ENCODE peak calls at places on chromosomes 2 and 18, in seven cellular contexts. G, D, Z, J, W, S and C are unnamed samples.

GRCh38 chr18:24538421-24539264 is 78.2 kb downstream of the HRH4 start:
- DNase-seq in G (no peak), D (no peak), W (no peak), J (no peak), Z (no peak), S (no peak), C (no peak)

GRCh38 chr18:70363861-70364260 is 75.0 kb downstream of the SOCS6 start:
- DNase-seq in J (no peak), S (no peak), W (no peak), D (no peak), Z (no peak), G (no peak), C (no peak)

GRCh38 chr2:44942304-44943030 is 965 bp downstream of the SIX3 start:
- DNase-seq in D (no peak), W (no peak), J (no peak), S (no peak), G (no peak), Z (no peak), C (no peak)

GRCh38 chr2:124088621-124089020 is 63.5 kb downstream of the CNTNAP5 start:
- DNase-seq in J (no peak), S (no peak), G (no peak), W (no peak), D (no peak), Z (no peak), C (no peak)

GRCh38 chr18:42954887-42955286 is 160.6 kb downstream of the RIT2 start:
- DNase-seq in S (no peak), Z (no peak), D (no peak), G (no peak), W (no peak), J (no peak), C (no peak)

GRCh38 chr2:24402242-24403092 is 42.1 kb upstream of the ITSN2 start:
- DNase-seq in Z (no peak), G (no peak), W (no peak), J (no peak), S (no peak), D (no peak), C (no peak)

GRCh38 chr18:22796069-22796468 is 137.1 kb upstream of the RBBP8 start:
- DNase-seq in J (no peak), W (no peak), G (no peak), D (no peak), S (no peak), Z (no peak), C (no peak)

GRCh38 chr2:27407798-27408491 is 1.4 kb downstream of the PPM1G start:
- DNase-seq in W (peak; percentile 46), G (peak; percentile 46), S (no peak), J (peak; percentile 66), Z (peak; percentile 73), D (no peak), C (no peak)

GRCh38 chr2:112691761-112692370 is 29.0 kb upstream of the NT5DC4 start:
- DNase-seq in Z (no peak), S (no peak), W (no peak), G (no peak), J (no peak), D (no peak), C (no peak)

GRCh38 chr2:85756822-85757435 is 3.1 kb downstream of the ATOH8 start:
- DNase-seq in S (no peak), Z (no peak), G (no peak), D (peak; percentile 75), W (no peak), J (no peak), C (no peak)

GRCh38 chr2:79512442-79513401 is at the start of gene CTNNA2:
- DNase-seq in G (no peak), W (peak; percentile 95), Z (peak; percentile 94), D (peak; percentile 53), J (peak; percentile 74), S (peak; percentile 29), C (no peak)